ENCODE peak calls at places on chromosomes 12 and 14, in eight cellular contexts. G is stomach, S is spleen, V is HCT116, O is suprapubic skin, Y is esophagus muscularis mucosa, E is HepG2, P is transverse colon. A is an unnamed sample.

GRCh38 chr12:107655281-107656065 is 30.1 kb upstream of the PWP1 start:
- DNase-seq in G (no peak), S (no peak), V (no peak), O (no peak), Y (no peak), E (no peak), P (peak), A (no peak)

GRCh38 chr14:81164167-81164774 is 56.5 kb downstream of the GTF2A1 start:
- DNase-seq in G (peak), S (no peak), V (peak), O (no peak), Y (no peak), E (peak), P (peak), A (peak)

GRCh38 chr12:11693068-11693467 is 43.6 kb downstream of the ETV6 start:
- DNase-seq in G (no peak), S (no peak), V (no peak), O (no peak), Y (no peak), E (no peak), P (no peak), A (no peak)

GRCh38 chr12:96400631-96401060 is 407 bp upstream of the CDK17 start:
- DNase-seq in G (no peak), S (no peak), V (no peak), O (no peak), Y (no peak), E (peak), P (no peak), A (no peak)

GRCh38 chr12:65585648-65586420 is 238.4 kb upstream of the HMGA2 start:
- DNase-seq in G (no peak), S (no peak), V (no peak), O (no peak), Y (no peak), E (no peak), P (no peak), A (no peak)

GRCh38 chr12:71725011-71725410 is 29.7 kb upstream of the RAB21 start:
- DNase-seq in G (no peak), S (no peak), V (no peak), O (no peak), Y (no peak), E (no peak), P (no peak), A (no peak)

GRCh38 chr12:107660861-107661415 is 24.7 kb upstream of the PWP1 start:
- DNase-seq in G (no peak), S (no peak), V (no peak), O (no peak), Y (no peak), E (no peak), P (no peak), A (no peak)

GRCh38 chr12:122908915-122909314 is 13.0 kb upstream of the VPS37B start:
- DNase-seq in G (peak), S (no peak), V (no peak), O (no peak), Y (no peak), E (no peak), P (peak), A (no peak)

GRCh38 chr12:120939523-120939922 is 35.4 kb upstream of the SPPL3 start:
- DNase-seq in G (no peak), S (no peak), V (no peak), O (no peak), Y (no peak), E (no peak), P (no peak), A (no peak)

GRCh38 chr14:63777024-63777423 is 49.2 kb upstream of the SGPP1 start:
- DNase-seq in G (no peak), S (no peak), V (peak), O (no peak), Y (no peak), E (peak), P (no peak), A (no peak)

GRCh38 chr12:104384141-104384880 is 72.4 kb upstream of the CHST11 start:
- DNase-seq in G (no peak), S (no peak), V (no peak), O (peak), Y (no peak), E (no peak), P (no peak), A (no peak)

GRCh38 chr12:65123435-65124063 is 2.4 kb upstream of the WIF1 start:
- DNase-seq in G (no peak), S (no peak), V (no peak), O (no peak), Y (no peak), E (peak), P (no peak), A (no peak)

GRCh38 chr12:66241061-66242043 is 52.3 kb downstream of the IRAK3 start:
- DNase-seq in G (no peak), S (no peak), V (no peak), O (no peak), Y (no peak), E (no peak), P (no peak), A (no peak)

GRCh38 chr12:88493651-88494050 is 86.6 kb downstream of the KITLG start:
- DNase-seq in G (no peak), S (no peak), V (no peak), O (no peak), Y (no peak), E (no peak), P (no peak), A (no peak)

GRCh38 chr12:116346751-116347150 is 69.3 kb upstream of the MED13L start:
- DNase-seq in G (no peak), S (no peak), V (no peak), O (peak), Y (no peak), E (no peak), P (no peak), A (no peak)

GRCh38 chr12:87687362-87687761 is 341.8 kb downstream of the C12orf50 start:
- DNase-seq in G (no peak), S (no peak), V (no peak), O (no peak), Y (no peak), E (no peak), P (no peak), A (no peak)

GRCh38 chr12:48288387-48289268 is 62.1 kb downstream of the ZNF641 start:
- DNase-seq in G (no peak), S (no peak), V (no peak), O (no peak), Y (no peak), E (no peak), P (no peak), A (no peak)

GRCh38 chr12:58602736-58603135 is 317.6 kb downstream of the LRIG3 start:
- DNase-seq in G (no peak), S (no peak), V (no peak), O (no peak), Y (no peak), E (no peak), P (no peak), A (no peak)

GRCh38 chr12:89372584-89373370 is 20.5 kb upstream of the DUSP6 start:
- DNase-seq in G (no peak), S (no peak), V (no peak), O (no peak), Y (no peak), E (no peak), P (no peak), A (no peak)

GRCh38 chr14:65287264-65288131 is 125.0 kb upstream of the FUT8 start:
- DNase-seq in G (no peak), S (peak), V (no peak), O (no peak), Y (no peak), E (no peak), P (peak), A (peak)

GRCh38 chr14:26765768-26766550 is 168.1 kb upstream of the NOVA1 start:
- DNase-seq in G (no peak), S (no peak), V (no peak), O (no peak), Y (no peak), E (no peak), P (peak), A (no peak)

GRCh38 chr14:67644428-67644827 is 24.7 kb downstream of the ARG2 start:
- DNase-seq in G (no peak), S (no peak), V (no peak), O (no peak), Y (no peak), E (no peak), P (no peak), A (no peak)

GRCh38 chr12:94263011-94263786 is 114.8 kb downstream of the PLXNC1 start:
- DNase-seq in G (no peak), S (peak), V (no peak), O (peak), Y (no peak), E (no peak), P (peak), A (no peak)

GRCh38 chr14:92997343-92998061 is 74.6 kb downstream of the CHGA start:
- DNase-seq in G (no peak), S (no peak), V (no peak), O (no peak), Y (no peak), E (no peak), P (no peak), A (no peak)

GRCh38 chr12:95239216-95239615 is 21.6 kb downstream of the VEZT start:
- DNase-seq in G (no peak), S (no peak), V (no peak), O (no peak), Y (no peak), E (peak), P (no peak), A (no peak)

GRCh38 chr14:49160983-49161382 is 425.2 kb downstream of the RPS29 start:
- DNase-seq in G (no peak), S (no peak), V (no peak), O (no peak), Y (no peak), E (no peak), P (no peak), A (no peak)

GRCh38 chr14:99731536-99732435 is 47.7 kb downstream of the CYP46A1 start:
- DNase-seq in G (no peak), S (peak), V (no peak), O (peak), Y (no peak), E (no peak), P (peak), A (no peak)
- TF ChIP-seq POLR2AphosphoS5 in G (no peak), S (no peak), V (no peak), O (no peak), Y (no peak), E (no peak), P (no peak), A (no peak)

GRCh38 chr14:24146622-24146977 is 190 bp upstream of the PSME2 start:
- DNase-seq in G (peak), S (peak), V (peak), O (peak), Y (peak), E (peak), P (peak), A (peak)
- TF ChIP-seq POLR2A in G (no peak), S (no peak), V (peak), O (no peak), Y (no peak), E (no peak), P (no peak), A (peak)

DNA sequence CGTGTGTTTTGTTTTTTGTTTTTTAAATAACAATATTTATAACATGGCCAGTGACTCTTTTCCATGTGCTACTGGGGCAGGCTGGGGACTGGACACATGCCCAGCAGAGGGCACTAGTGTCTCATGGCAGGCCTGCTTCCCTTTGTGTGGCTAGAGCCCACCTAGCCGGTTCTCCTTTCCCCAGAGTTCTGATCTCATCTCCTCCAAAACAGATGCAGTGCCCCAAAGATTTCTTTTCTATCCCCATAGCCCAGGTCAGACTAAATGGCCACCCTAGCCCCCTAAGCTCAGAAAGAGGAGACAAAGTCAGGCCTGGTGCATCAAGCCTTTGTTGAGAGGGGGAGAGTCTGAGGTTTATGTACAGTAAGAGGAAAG is 21.2 kb downstream of the PRPF40B start:
- DNase-seq in G (peak), S (peak), V (peak), O (no peak), Y (peak), E (peak), P (peak), A (peak)
- TF ChIP-seq POLR2AphosphoS5 in G (no peak), S (no peak), V (no peak), O (no peak), Y (peak), E (no peak), P (no peak), A (no peak)

GRCh38 chr14:95315156-95315555 is 4.6 kb downstream of the CLMN start:
- DNase-seq in G (no peak), S (no peak), V (no peak), O (no peak), Y (no peak), E (no peak), P (no peak), A (no peak)

GRCh38 chr14:95313246-95313645 is 6.5 kb downstream of the CLMN start:
- DNase-seq in G (no peak), S (no peak), V (no peak), O (no peak), Y (no peak), E (no peak), P (no peak), A (no peak)

GRCh38 chr14:95314609-95315008 is 5.1 kb downstream of the CLMN start:
- DNase-seq in G (peak), S (no peak), V (no peak), O (no peak), Y (no peak), E (no peak), P (peak), A (peak)

GRCh38 chr14:95315579-95315978 is 4.1 kb downstream of the CLMN start:
- DNase-seq in G (no peak), S (no peak), V (no peak), O (no peak), Y (no peak), E (no peak), P (no peak), A (no peak)

GRCh38 chr14:95313707-95314106 is 6.0 kb downstream of the CLMN start:
- DNase-seq in G (peak), S (no peak), V (no peak), O (no peak), Y (no peak), E (peak), P (peak), A (no peak)
- TF ChIP-seq POLR2A in G (no peak), S (no peak), V (no peak), O (no peak), Y (no peak), E (no peak), P (no peak), A (no peak)

GRCh38 chr12:27193854-27194544 is 50.1 kb upstream of the STK38L start:
- DNase-seq in G (no peak), S (no peak), V (no peak), O (no peak), Y (no peak), E (no peak), P (peak), A (no peak)
- TF ChIP-seq POLR2AphosphoS5 in G (peak), S (no peak), V (no peak), O (no peak), Y (peak), E (no peak), P (peak), A (no peak)

A was measured in GM12892.